ENCODE peak calls at places on chromosomes 3 and 15, in seven cellular contexts. M, O, X, Y, R, F and C are unnamed samples.

GRCh38 chr3:158354713-158355112 is 216.3 kb upstream of the MLF1 start:
- DNase-seq in M (no peak), O (no peak), X (no peak), Y (no peak), R (no peak), F (no peak), C (no peak)

GRCh38 chr3:150220791-150221190 is 187.3 kb upstream of the TSC22D2 start:
- DNase-seq in M (no peak), O (no peak), X (no peak), Y (no peak), R (peak; percentile 30), F (no peak), C (no peak)

GRCh38 chr15:89030311-89030710 is 57.9 kb upstream of the ABHD2 start:
- DNase-seq in M (no peak), O (no peak), X (no peak), Y (no peak), R (no peak), F (no peak), C (no peak)

GRCh38 chr3:116288480-116288879 is 156.8 kb downstream of the LSAMP start:
- DNase-seq in M (no peak), O (no peak), X (no peak), Y (no peak), R (peak; percentile 19), F (no peak), C (no peak)

GRCh38 chr15:67685008-67685599 is 140.2 kb upstream of the SKOR1 start:
- DNase-seq in M (no peak), O (peak; percentile 29), X (no peak), Y (no peak), R (no peak), F (no peak), C (no peak)

GRCh38 chr3:153625506-153625905 is 463.5 kb downstream of the RAP2B start:
- DNase-seq in M (no peak), O (no peak), X (no peak), Y (no peak), R (no peak), F (no peak), C (no peak)

GRCh38 chr3:50189274-50189673 is 2.1 kb upstream of the GNAT1 start:
- DNase-seq in M (peak; percentile 74), O (peak; percentile 41), X (peak; percentile 54), Y (peak; percentile 71), R (peak; percentile 91), F (no peak), C (peak; percentile 85)

GRCh38 chr3:128590948-128591347 is 59.7 kb downstream of the RPN1 start:
- DNase-seq in M (no peak), O (no peak), X (no peak), Y (no peak), R (no peak), F (no peak), C (no peak)

GRCh38 chr15:40845511-40846284 is 1.9 kb downstream of the SPINT1 start:
- DNase-seq in M (no peak), O (peak; percentile 26), X (no peak), Y (peak; percentile 80), R (peak; percentile 12), F (peak; percentile 81), C (peak; percentile 90)

GRCh38 chr3:97687734-97688133 is 76.8 kb upstream of the ARL6 start:
- DNase-seq in M (no peak), O (no peak), X (no peak), Y (no peak), R (no peak), F (no peak), C (no peak)

GRCh38 chr3:31853580-31853979 is 127.5 kb downstream of the OSBPL10 start:
- DNase-seq in M (no peak), O (no peak), X (no peak), Y (no peak), R (no peak), F (no peak), C (no peak)

GRCh38 chr3:157127268-157127667 is 32.7 kb downstream of the CCNL1 start:
- DNase-seq in M (no peak), O (no peak), X (no peak), Y (no peak), R (no peak), F (no peak), C (no peak)

GRCh38 chr3:195558602-195559001 is 15.5 kb upstream of the PPP1R2 start:
- DNase-seq in M (no peak), O (peak; percentile 67), X (peak; percentile 49), Y (no peak), R (no peak), F (no peak), C (no peak)

GRCh38 chr3:40333416-40333815 is 23.9 kb downstream of the EIF1B start:
- DNase-seq in M (no peak), O (peak; percentile 10), X (no peak), Y (no peak), R (no peak), F (no peak), C (no peak)

GRCh38 chr3:112357888-112358287 is 24.9 kb downstream of the CD200 start:
- DNase-seq in M (no peak), O (no peak), X (no peak), Y (no peak), R (no peak), F (no peak), C (no peak)

GRCh38 chr15:98342911-98343310 is 305.4 kb upstream of the IGF1R start:
- DNase-seq in M (no peak), O (no peak), X (no peak), Y (no peak), R (no peak), F (no peak), C (no peak)

GRCh38 chr3:39593341-39593740 is 125.9 kb downstream of the MOBP start:
- DNase-seq in M (no peak), O (no peak), X (no peak), Y (no peak), R (no peak), F (no peak), C (no peak)

GRCh38 chr15:84910928-84911623 is 26.6 kb downstream of the SLC28A1 start:
- DNase-seq in M (no peak), O (no peak), X (no peak), Y (no peak), R (no peak), F (no peak), C (no peak)

GRCh38 chr3:159605776-159606175 is 382.9 kb upstream of the IL12A start:
- DNase-seq in M (no peak), O (no peak), X (no peak), Y (no peak), R (no peak), F (no peak), C (no peak)

GRCh38 chr3:27669505-27670085 is 52.5 kb downstream of the EOMES start:
- DNase-seq in M (no peak), O (no peak), X (peak; percentile 27), Y (no peak), R (no peak), F (no peak), C (no peak)

GRCh38 chr3:73409405-73409804 is 215.3 kb downstream of the PDZRN3 start:
- DNase-seq in M (no peak), O (no peak), X (no peak), Y (no peak), R (peak; percentile 82), F (no peak), C (no peak)